ENCODE peak calls at places on chromosomes 7 and 10, in nine cellular contexts. C is head of caudate nucleus, J is mucosa of descending colon, P is HCT116, Z is lung microvascular endothelial cell, U is AG08396, F is T-cell, S is DMS53, L is GM13977. V is an unnamed sample.

GRCh38 chr10:9759596-9759995 is 1258.1 kb upstream of the CELF2 start:
- DNase-seq in C (no peak), J (no peak), P (no peak), Z (no peak), U (no peak), F (no peak), S (peak), L (no peak), V (no peak)

GRCh38 chr7:138359891-138360582 is 100.0 kb upstream of the TRIM24 start:
- DNase-seq in C (no peak), J (no peak), P (no peak), Z (no peak), U (no peak), F (no peak), S (peak), L (no peak), V (no peak)

GRCh38 chr10:129332476-129332875 is 134.6 kb upstream of the MGMT start:
- DNase-seq in C (no peak), J (peak), P (peak), Z (peak), U (no peak), F (peak), S (peak), L (no peak), V (no peak)

GRCh38 chr10:88019753-88020152 is 156.3 kb downstream of the PTEN start:
- DNase-seq in C (no peak), J (no peak), P (no peak), Z (no peak), U (no peak), F (no peak), S (no peak), L (no peak), V (no peak)

GRCh38 chr10:12638103-12638502 is 288.8 kb downstream of the CAMK1D start:
- DNase-seq in C (no peak), J (peak), P (no peak), Z (no peak), U (no peak), F (no peak), S (peak), L (peak), V (no peak)

GRCh38 chr10:72794260-72794659 is 99.3 kb upstream of the OIT3 start:
- DNase-seq in C (no peak), J (no peak), P (no peak), Z (no peak), U (no peak), F (no peak), S (peak), L (no peak), V (no peak)

GRCh38 chr10:29443745-29444523 is 155.1 kb downstream of the LYZL1 start:
- DNase-seq in C (no peak), J (no peak), P (no peak), Z (no peak), U (no peak), F (no peak), S (no peak), L (no peak), V (no peak)

GRCh38 chr7:30145521-30145920 is 10.7 kb downstream of the MTURN start:
- DNase-seq in C (no peak), J (no peak), P (no peak), Z (no peak), U (no peak), F (no peak), S (no peak), L (no peak), V (no peak)

GRCh38 chr10:129031233-129032150 is 435.5 kb upstream of the MGMT start:
- DNase-seq in C (peak), J (peak), P (no peak), Z (peak), U (peak), F (peak), S (peak), L (peak), V (no peak)

GRCh38 chr10:4909118-4909517 is 54.1 kb upstream of the AKR1C1 start:
- DNase-seq in C (no peak), J (no peak), P (no peak), Z (no peak), U (no peak), F (no peak), S (no peak), L (no peak), V (no peak)

GRCh38 chr7:101534015-101534803 is 94.9 kb downstream of the MYL10 start:
- DNase-seq in C (no peak), J (no peak), P (no peak), Z (no peak), U (no peak), F (no peak), S (no peak), L (no peak), V (no peak)

GRCh38 chr7:96679886-96680285 is 29.8 kb downstream of the SEM1 start:
- DNase-seq in C (no peak), J (no peak), P (no peak), Z (no peak), U (no peak), F (no peak), S (peak), L (no peak), V (no peak)

GRCh38 chr7:130733866-130734524 is at the start of gene KLF14:
- DNase-seq in C (no peak), J (peak), P (peak), Z (peak), U (peak), F (peak), S (peak), L (peak), V (no peak)

GRCh38 chr7:11239311-11239710 is 265.6 kb downstream of the PHF14 start:
- DNase-seq in C (no peak), J (no peak), P (no peak), Z (no peak), U (no peak), F (no peak), S (no peak), L (no peak), V (no peak)

GRCh38 chr7:36497775-36498174 is 108.1 kb downstream of the ANLN start:
- DNase-seq in C (no peak), J (no peak), P (no peak), Z (no peak), U (no peak), F (no peak), S (no peak), L (no peak), V (no peak)

GRCh38 chr10:70780772-70781171 is 4.4 kb downstream of the TBATA start:
- DNase-seq in C (no peak), J (no peak), P (no peak), Z (no peak), U (no peak), F (no peak), S (no peak), L (no peak), V (no peak)

GRCh38 chr10:14750900-14751575 is 23.7 kb downstream of the FAM107B start:
- DNase-seq in C (no peak), J (peak), P (no peak), Z (no peak), U (no peak), F (no peak), S (no peak), L (no peak), V (no peak)

GRCh38 chr7:3089493-3089892 is 45.8 kb upstream of the CARD11 start:
- DNase-seq in C (no peak), J (no peak), P (no peak), Z (peak), U (no peak), F (no peak), S (peak), L (no peak), V (no peak)

GRCh38 chr7:155808551-155809331 is 3.5 kb downstream of the SHH start:
- DNase-seq in C (peak), J (peak), P (no peak), Z (peak), U (no peak), F (no peak), S (peak), L (no peak), V (peak)

GRCh38 chr7:1253591-1254207 is 21.0 kb downstream of the UNCX start:
- DNase-seq in C (no peak), J (no peak), P (no peak), Z (no peak), U (no peak), F (no peak), S (no peak), L (no peak), V (peak)

GRCh38 chr10:118793545-118793944 is 38.8 kb upstream of the CACUL1 start:
- DNase-seq in C (no peak), J (peak), P (no peak), Z (no peak), U (no peak), F (no peak), S (no peak), L (no peak), V (peak)

GRCh38 chr7:73831656-73832579 is 1.1 kb downstream of the CLDN4 start:
- DNase-seq in C (no peak), J (peak), P (peak), Z (no peak), U (no peak), F (no peak), S (peak), L (no peak), V (peak)

GRCh38 chr10:35208536-35208935 is 81.9 kb downstream of the CREM start:
- DNase-seq in C (peak), J (no peak), P (no peak), Z (no peak), U (no peak), F (no peak), S (no peak), L (no peak), V (no peak)

GRCh38 chr7:151773795-151774194 is 103.1 kb downstream of the PRKAG2 start:
- DNase-seq in C (no peak), J (no peak), P (no peak), Z (no peak), U (no peak), F (no peak), S (peak), L (no peak), V (no peak)

GRCh38 chr10:35946556-35946955 is 304.5 kb upstream of the FZD8 start:
- DNase-seq in C (no peak), J (no peak), P (no peak), Z (no peak), U (no peak), F (no peak), S (no peak), L (no peak), V (no peak)

GRCh38 chr10:127832456-127832855 is 60.3 kb downstream of the CLRN3 start:
- DNase-seq in C (no peak), J (no peak), P (no peak), Z (no peak), U (no peak), F (no peak), S (no peak), L (no peak), V (no peak)

GRCh38 chr10:106525871-106526270 is 638.6 kb downstream of the SORCS1 start:
- DNase-seq in C (no peak), J (no peak), P (no peak), Z (no peak), U (no peak), F (no peak), S (no peak), L (no peak), V (no peak)

GRCh38 chr10:34292675-34293074 is 522.4 kb downstream of the PARD3 start:
- DNase-seq in C (no peak), J (no peak), P (no peak), Z (no peak), U (no peak), F (no peak), S (no peak), L (no peak), V (no peak)

GRCh38 chr10:62638062-62638477 is 166.4 kb upstream of the ADO start:
- DNase-seq in C (no peak), J (peak), P (no peak), Z (no peak), U (no peak), F (no peak), S (no peak), L (no peak), V (no peak)

V was measured in lower lobe of right lung.